ENCODE peak calls at places on chromosome 12, in eight cellular contexts. G is A673; J is T-helper 2 cell; Q is activated CD8-positive, alpha-beta memory T cell treated with anti-CD3 and anti-CD28 coated beads for 4 hours; H is tibial nerve; F is NCI-H2171 treated with DMSO at 0.1 percent for 48 hours; E is hypothalamus; T is putamen. N is an unnamed sample.

GRCh38 chr12:101243074-101243473 is 33.0 kb upstream of the SLC5A8 start:
- DNase-seq in H (no peak), Q (no peak), E (no peak), T (no peak), F (no peak), G (no peak), J (no peak), N (no peak)

GRCh38 chr12:12870454-12870853 is 20.9 kb upstream of the GPRC5A start:
- DNase-seq in T (no peak), Q (no peak), H (no peak), E (no peak), J (no peak), G (no peak), F (no peak), N (no peak)

GRCh38 chr12:66149702-66150398 is 19.3 kb upstream of the LLPH start:
- DNase-seq in F (no peak), T (no peak), E (no peak), G (peak), H (no peak), J (no peak), Q (no peak), N (no peak)

GRCh38 chr12:127162902-127163301 is 1104.1 kb upstream of the TMEM132C start:
- DNase-seq in G (peak), E (no peak), T (no peak), F (no peak), Q (peak), H (no peak), J (no peak), N (no peak)

GRCh38 chr12:117063162-117063911 is 35.9 kb downstream of the TESC start:
- DNase-seq in T (peak), E (no peak), J (no peak), G (no peak), F (no peak), H (no peak), Q (no peak), N (no peak)

GRCh38 chr12:2488131-2488530 is 306.6 kb upstream of the FKBP4 start:
- DNase-seq in Q (no peak), E (no peak), F (no peak), H (no peak), T (no peak), G (no peak), J (no peak), N (no peak)

GRCh38 chr12:105198961-105199360 is 37.0 kb downstream of the APPL2 start:
- DNase-seq in T (peak), Q (no peak), E (no peak), F (no peak), H (no peak), G (no peak), J (no peak), N (no peak)

GRCh38 chr12:3313655-3314305 is 177.2 kb upstream of the PRMT8 start:
- DNase-seq in E (peak), T (peak), J (no peak), H (no peak), Q (no peak), F (peak), G (peak), N (peak)

GRCh38 chr12:66065623-66066022 is 64.9 kb downstream of the LLPH start:
- DNase-seq in Q (no peak), J (no peak), E (no peak), T (no peak), G (peak), H (no peak), F (no peak), N (no peak)

GRCh38 chr12:21819236-21819635 is 44.7 kb upstream of the KCNJ8 start:
- DNase-seq in E (no peak), J (no peak), Q (no peak), T (no peak), H (no peak), G (no peak), F (no peak), N (no peak)